ENCODE peak calls at places on chromosome 2, in ten cellular contexts. O is OCI-LY7, M is mesenchymal stem cell, V is astrocyte of the spinal cord, K is left ventricle myocardium inferior, W is A549, Y is brain microvascular endothelial cell, X is fibroblast of pulmonary artery, L is adipocyte, Z is GM23248. H is an unnamed sample.

GRCh38 chr2:102335871-102336366 is 19.7 kb upstream of the IL18R1 start:
- DNase-seq in O (no peak), M (peak; percentile 64), V (no peak), K (no peak), W (no peak), Y (no peak), X (peak; percentile 37), L (no peak), Z (no peak), H (peak; percentile 45)

GRCh38 chr2:126482582-126483464 is 173.1 kb upstream of the GYPC start:
- DNase-seq in O (peak; percentile 4), M (peak; percentile 3), V (no peak), K (no peak), W (no peak), Y (no peak), X (no peak), L (no peak), Z (no peak), H (no peak)

GRCh38 chr2:176091329-176092258 is 927 bp upstream of the HOXD13 start:
- DNase-seq in O (no peak), M (no peak), V (no peak), K (no peak), W (no peak), Y (no peak), X (no peak), L (no peak), Z (no peak), H (no peak)

GRCh38 chr2:52220393-52220792 is 1188.5 kb upstream of the NRXN1 start:
- DNase-seq in O (no peak), M (no peak), V (peak; percentile 4), K (peak; percentile 6), W (no peak), Y (no peak), X (peak; percentile 13), L (no peak), Z (peak; percentile 3), H (no peak)

GRCh38 chr2:74440378-74441110 is 1.2 kb downstream of the RTKN start:
- DNase-seq in O (peak; percentile 58), M (peak; percentile 86), V (peak; percentile 78), K (peak; percentile 91), W (peak; percentile 100), Y (peak; percentile 68), X (peak; percentile 86), L (peak; percentile 96), Z (peak; percentile 93), H (peak; percentile 80)

GRCh38 chr2:219684721-219685689 is 57.6 kb downstream of the SLC4A3 start:
- DNase-seq in O (peak; percentile 54), M (peak; percentile 51), V (peak; percentile 48), K (peak; percentile 35), W (no peak), Y (peak; percentile 79), X (peak; percentile 83), L (peak; percentile 56), Z (peak; percentile 88), H (peak; percentile 92)

GRCh38 chr2:227376911-227377396 is 2.2 kb downstream of the TM4SF20 start:
- DNase-seq in O (no peak), M (peak; percentile 13), V (no peak), K (no peak), W (no peak), Y (no peak), X (peak; percentile 59), L (peak; percentile 30), Z (peak; percentile 70), H (peak; percentile 70)

GRCh38 chr2:159936471-159936870 is 125.9 kb downstream of the PLA2R1 start:
- DNase-seq in O (peak; percentile 9), M (no peak), V (no peak), K (no peak), W (peak; percentile 14), Y (no peak), X (no peak), L (no peak), Z (no peak), H (no peak)

GRCh38 chr2:145652051-145652450 is 1132.1 kb upstream of the ZEB2 start:
- DNase-seq in O (no peak), M (peak; percentile 75), V (no peak), K (no peak), W (no peak), Y (no peak), X (peak; percentile 28), L (peak; percentile 4), Z (no peak), H (no peak)

GRCh38 chr2:100236166-100236565 is 86.1 kb downstream of the LONRF2 start:
- DNase-seq in O (no peak), M (no peak), V (no peak), K (no peak), W (no peak), Y (no peak), X (no peak), L (no peak), Z (no peak), H (no peak)

GRCh38 chr2:54603357-54603756 is 120.1 kb upstream of the EML6 start:
- DNase-seq in O (no peak), M (no peak), V (no peak), K (no peak), W (no peak), Y (peak; percentile 35), X (peak; percentile 48), L (no peak), Z (no peak), H (no peak)

GRCh38 chr2:117401582-117401981 is 412.9 kb upstream of the DDX18 start:
- DNase-seq in O (no peak), M (no peak), V (no peak), K (no peak), W (no peak), Y (no peak), X (no peak), L (no peak), Z (no peak), H (no peak)

GRCh38 chr2:168997113-168997512 is 34.0 kb downstream of the ABCB11 start:
- DNase-seq in O (no peak), M (no peak), V (peak; percentile 49), K (no peak), W (no peak), Y (no peak), X (peak; percentile 67), L (no peak), Z (no peak), H (no peak)

GRCh38 chr2:171630812-171631626 is 56.2 kb upstream of the DYNC1I2 start:
- DNase-seq in O (peak; percentile 49), M (no peak), V (peak; percentile 2), K (no peak), W (no peak), Y (peak; percentile 34), X (peak; percentile 14), L (no peak), Z (no peak), H (peak; percentile 75)

GRCh38 chr2:3725458-3726250 is 22.3 kb downstream of the DCDC2C start:
- DNase-seq in O (no peak), M (no peak), V (no peak), K (no peak), W (no peak), Y (no peak), X (no peak), L (no peak), Z (no peak), H (no peak)

GRCh38 chr2:3728104-3729054 is 25.0 kb downstream of the DCDC2C start:
- DNase-seq in O (peak; percentile 46), M (peak; percentile 27), V (peak; percentile 67), K (no peak), W (peak; percentile 65), Y (peak; percentile 32), X (peak; percentile 63), L (peak; percentile 81), Z (peak; percentile 79), H (peak; percentile 55)

GRCh38 chr2:3726511-3726910 is 23.1 kb downstream of the DCDC2C start:
- DNase-seq in O (no peak), M (no peak), V (no peak), K (no peak), W (no peak), Y (no peak), X (no peak), L (no peak), Z (no peak), H (no peak)

GRCh38 chr2:3729055-3729448 is 25.7 kb downstream of the DCDC2C start:
- DNase-seq in O (no peak), M (no peak), V (no peak), K (no peak), W (no peak), Y (no peak), X (no peak), L (no peak), Z (no peak), H (no peak)

DNA sequence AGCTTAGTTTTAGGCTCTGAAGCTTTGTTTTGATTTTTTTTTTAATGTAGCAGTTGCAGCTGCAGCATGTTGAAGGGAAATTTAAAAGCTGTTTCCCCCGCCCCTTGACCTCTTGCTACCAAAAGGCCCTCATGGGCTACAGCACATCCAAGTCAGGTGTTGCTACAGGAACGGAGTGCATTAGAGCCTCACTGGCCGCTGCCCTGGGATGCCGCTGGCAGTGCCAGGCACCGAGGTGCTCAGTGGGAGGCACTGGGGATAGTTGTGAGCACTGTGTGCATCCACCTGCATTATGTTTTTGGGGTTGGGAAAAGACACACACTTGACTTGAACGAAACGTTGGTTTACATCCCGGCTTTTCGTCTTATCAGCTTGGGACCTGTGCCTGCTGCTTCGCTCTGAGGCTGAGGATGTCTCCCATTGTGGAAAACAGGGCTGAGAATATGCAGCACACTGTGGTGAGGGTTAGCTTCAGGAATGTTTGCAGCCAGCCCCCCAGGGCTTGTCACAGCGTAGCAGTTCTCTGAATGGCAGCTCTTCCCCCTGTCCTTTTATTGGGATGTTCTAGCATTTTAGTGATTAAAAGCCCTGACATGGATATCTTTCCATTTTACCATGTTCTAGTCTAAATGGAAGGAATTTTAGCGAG is 24.1 kb downstream of the DCDC2C start:
- DNase-seq in O (no peak), M (no peak), V (no peak), K (no peak), W (no peak), Y (no peak), X (no peak), L (no peak), Z (no peak), H (no peak)
- H3K4me3 ChIP-seq in O (no peak overlapping the region), M (peak overlapping the region; percentile 9), V (no peak overlapping the region), K (peak overlapping the region; percentile 23), W (no peak overlapping the region), Y (peak overlapping the region; percentile 15), X (no peak overlapping the region), L (no peak overlapping the region), Z (no peak overlapping the region), H (no peak overlapping the region)

GRCh38 chr2:68465081-68465916 is 1.8 kb downstream of the FBXO48 start:
- DNase-seq in O (no peak), M (peak; percentile 48), V (no peak), K (no peak), W (no peak), Y (no peak), X (no peak), L (no peak), Z (peak; percentile 86), H (peak; percentile 25)
- H3K4me3 ChIP-seq in O (peak overlapping the region; percentile 82), M (no peak overlapping the region), V (no peak overlapping the region), K (no peak overlapping the region), W (no peak overlapping the region), Y (no peak overlapping the region), X (no peak overlapping the region), L (no peak overlapping the region), Z (peak overlapping the region; percentile 90), H (no peak overlapping the region)

GRCh38 chr2:9142551-9143263 is 63.9 kb upstream of the ASAP2 start:
- DNase-seq in O (peak; percentile 65), M (peak; percentile 87), V (peak; percentile 87), K (peak; percentile 86), W (peak; percentile 93), Y (peak; percentile 85), X (peak; percentile 91), L (peak; percentile 95), Z (peak; percentile 97), H (peak; percentile 96)
- H3K4me3 ChIP-seq in O (peak overlapping the region; percentile 8), M (no peak overlapping the region), V (no peak overlapping the region), K (peak overlapping the region; percentile 50), W (peak overlapping the region; percentile 42), Y (peak overlapping the region; percentile 29), X (peak overlapping the region; percentile 23), L (peak overlapping the region; percentile 68), Z (peak overlapping the region; percentile 51), H (peak overlapping the region; percentile 37)

GRCh38 chr2:161991991-161992390 is 82.0 kb downstream of the DPP4 start:
- DNase-seq in O (no peak), M (no peak), V (no peak), K (no peak), W (no peak), Y (no peak), X (no peak), L (peak; percentile 28), Z (no peak), H (no peak)
- H3K4me3 ChIP-seq in O (no peak overlapping the region), M (no peak overlapping the region), V (no peak overlapping the region), K (no peak overlapping the region), W (no peak overlapping the region), Y (no peak overlapping the region), X (no peak overlapping the region), L (no peak overlapping the region), Z (no peak overlapping the region), H (no peak overlapping the region)